ENCODE peak calls at places on chromosomes 4 and X, in eight cellular contexts. D is amygdala, F is heart right ventricle, R is foreskin melanocyte, V is naive B cell, U is NCI-H446, W is HepG2, Q is RCC 7860. I is an unnamed sample.
A peak's percentile ranks its signal among the peaks of the same experiment; 100 is the strongest.

GRCh38 chrX:14832591-14832990 is 40.3 kb downstream of the FANCB start:
- DNase-seq in D (no peak), F (no peak), R (no peak), V (no peak), U (no peak), W (no peak), Q (no peak), I (no peak)

GRCh38 chr4:30380404-30380998 is 339.7 kb upstream of the PCDH7 start:
- DNase-seq in D (no peak), F (no peak), R (peak; percentile 67), V (peak; percentile 1), U (no peak), W (peak; percentile 23), Q (peak; percentile 63), I (peak; percentile 7)

GRCh38 chrX:23854945-23855344 is 52.8 kb downstream of the APOO start:
- DNase-seq in D (no peak), F (no peak), R (no peak), V (no peak), U (no peak), W (no peak), Q (no peak), I (no peak)

GRCh38 chrX:21840199-21840557 is 761 bp downstream of the MBTPS2 start:
- DNase-seq in D (no peak), F (no peak), R (peak; percentile 11), V (no peak), U (no peak), W (no peak), Q (no peak), I (no peak)

GRCh38 chr4:11904117-11904535 is 475.4 kb upstream of the HS3ST1 start:
- DNase-seq in D (no peak), F (peak; percentile 60), R (no peak), V (no peak), U (no peak), W (no peak), Q (no peak), I (no peak)

GRCh38 chr4:185839204-185839712 is 27.3 kb upstream of the SORBS2 start:
- DNase-seq in D (no peak), F (peak; percentile 52), R (peak; percentile 98), V (no peak), U (no peak), W (no peak), Q (peak; percentile 81), I (peak; percentile 90)

GRCh38 chr4:52572936-52573485 is 86.1 kb downstream of the USP46 start:
- DNase-seq in D (no peak), F (no peak), R (peak; percentile 44), V (no peak), U (no peak), W (no peak), Q (peak; percentile 15), I (no peak)

GRCh38 chr4:2827874-2828751 is 15.5 kb upstream of the ADD1 start:
- DNase-seq in D (no peak), F (no peak), R (no peak), V (no peak), U (no peak), W (no peak), Q (no peak), I (no peak)

GRCh38 chrX:129875669-129876068 is 30.3 kb upstream of the UTP14A start:
- DNase-seq in D (no peak), F (no peak), R (no peak), V (no peak), U (no peak), W (no peak), Q (peak; percentile 61), I (peak; percentile 83)

GRCh38 chrX:12210196-12210815 is 72.0 kb downstream of the FRMPD4 start:
- DNase-seq in D (peak; percentile 1), F (no peak), R (peak; percentile 57), V (no peak), U (peak; percentile 58), W (no peak), Q (peak; percentile 35), I (no peak)

GRCh38 chr4:19177616-19178015 is 1074.1 kb upstream of the SLIT2 start:
- DNase-seq in D (no peak), F (no peak), R (no peak), V (no peak), U (no peak), W (no peak), Q (peak; percentile 18), I (no peak)

GRCh38 chr4:98638661-98639060 is 19.8 kb downstream of the TSPAN5 start:
- DNase-seq in D (no peak), F (no peak), R (no peak), V (no peak), U (no peak), W (no peak), Q (no peak), I (no peak)

GRCh38 chrX:39766085-39766726 is 331.6 kb downstream of the BCOR start:
- DNase-seq in D (no peak), F (no peak), R (no peak), V (no peak), U (no peak), W (no peak), Q (no peak), I (no peak)

GRCh38 chrX:70960728-70961127 is 29.8 kb upstream of the SLC7A3 start:
- DNase-seq in D (no peak), F (no peak), R (no peak), V (no peak), U (no peak), W (no peak), Q (no peak), I (no peak)

GRCh38 chr4:158015241-158015640 is 157.6 kb downstream of the GASK1B start:
- DNase-seq in D (no peak), F (no peak), R (no peak), V (no peak), U (no peak), W (no peak), Q (peak; percentile 67), I (no peak)

GRCh38 chr4:6658204-6658585 is 17.7 kb downstream of the MRFAP1 start:
- DNase-seq in D (no peak), F (no peak), R (no peak), V (no peak), U (no peak), W (no peak), Q (no peak), I (no peak)

GRCh38 chrX:121876316-121876715 is 828.9 kb downstream of the GLUD2 start:
- DNase-seq in D (no peak), F (no peak), R (no peak), V (no peak), U (no peak), W (no peak), Q (peak; percentile 23), I (peak; percentile 37)

GRCh38 chr4:106258145-106259045 is 57.6 kb downstream of the TBCK start:
- DNase-seq in D (no peak), F (no peak), R (no peak), V (no peak), U (no peak), W (peak; percentile 95), Q (no peak), I (no peak)

GRCh38 chr4:93184093-93184492 is 644.5 kb upstream of the ATOH1 start:
- DNase-seq in D (no peak), F (no peak), R (no peak), V (no peak), U (peak; percentile 50), W (no peak), Q (no peak), I (no peak)

GRCh38 chrX:19487520-19488200 is 27.6 kb downstream of the MAP3K15 start:
- DNase-seq in D (no peak), F (no peak), R (no peak), V (no peak), U (no peak), W (no peak), Q (no peak), I (no peak)

GRCh38 chr4:30724217-30724616 is 4.0 kb downstream of the PCDH7 start:
- DNase-seq in D (no peak), F (no peak), R (no peak), V (no peak), U (no peak), W (no peak), Q (no peak), I (no peak)

GRCh38 chr4:48651869-48652447 is 128.1 kb downstream of the FRYL start:
- DNase-seq in D (no peak), F (no peak), R (no peak), V (no peak), U (no peak), W (no peak), Q (no peak), I (peak; percentile 66)

GRCh38 chr4:129218355-129218754 is 122.4 kb downstream of the C4orf33 start:
- DNase-seq in D (no peak), F (no peak), R (no peak), V (no peak), U (no peak), W (no peak), Q (no peak), I (no peak)

GRCh38 chr4:74583066-74583700 is 138.2 kb downstream of the AREG start:
- DNase-seq in D (no peak), F (no peak), R (no peak), V (no peak), U (no peak), W (no peak), Q (no peak), I (no peak)

GRCh38 chr4:83618991-83619390 is 83.1 kb downstream of the GPAT3 start:
- DNase-seq in D (peak; percentile 1), F (no peak), R (no peak), V (no peak), U (no peak), W (no peak), Q (peak; percentile 64), I (no peak)

GRCh38 chr4:138645289-138645688 is 370.3 kb upstream of the NOCT start:
- DNase-seq in D (no peak), F (no peak), R (no peak), V (no peak), U (no peak), W (no peak), Q (peak; percentile 31), I (no peak)

GRCh38 chr4:182533948-182534347 is 290.7 kb downstream of the TENM3 start:
- DNase-seq in D (no peak), F (no peak), R (no peak), V (no peak), U (no peak), W (no peak), Q (no peak), I (no peak)

GRCh38 chrX:1462596-1463251 is 10.0 kb upstream of the ASMTL start:
- DNase-seq in D (no peak), F (no peak), R (no peak), V (peak; percentile 39), U (no peak), W (no peak), Q (peak; percentile 52), I (no peak)

GRCh38 chr4:147788791-147789190 is 56.9 kb downstream of the ARHGAP10 start:
- DNase-seq in D (no peak), F (no peak), R (no peak), V (no peak), U (no peak), W (no peak), Q (no peak), I (no peak)

GRCh38 chrX:30219372-30219771 is 4.0 kb downstream of the MAGEB2 start:
- DNase-seq in D (no peak), F (no peak), R (no peak), V (no peak), U (no peak), W (no peak), Q (no peak), I (no peak)

GRCh38 chrX:39755152-39756032 is 342.4 kb downstream of the BCOR start:
- DNase-seq in D (peak; percentile 31), F (peak; percentile 77), R (peak; percentile 84), V (no peak), U (peak; percentile 13), W (peak; percentile 63), Q (peak; percentile 92), I (peak; percentile 69)

GRCh38 chrX:156001001-156001666 is 3.6 kb downstream of the IL9R start:
- DNase-seq in D (no peak), F (no peak), R (no peak), V (no peak), U (no peak), W (no peak), Q (peak; percentile 2), I (no peak)

I was measured in HFF-Myc.